ENCODE peak calls at places on chromosome 9, in six cellular contexts. One of them, this sample, is unnamed.

GRCh38 chr9:81620009-81620405 is 69.3 kb downstream of the TLE1 start:
- DNase-seq in activated CD4-positive, alpha-beta T cell treated with anti-CD3 and anti-CD28 coated beads, Interleukin-2, amount 50 U/mL, for 4 hours: no peak
- DNase-seq in kidney tubule cell: no peak
- DNase-seq in AG08395: no peak
- DNase-seq in PC-3: no peak
- DNase-seq in DMS53: no peak
- DNase-seq in this sample: no peak

GRCh38 chr9:36078047-36078446 is 41.3 kb downstream of the RECK start:
- DNase-seq in PC-3: no peak
- DNase-seq in AG08395: no peak
- DNase-seq in activated CD4-positive, alpha-beta T cell treated with anti-CD3 and anti-CD28 coated beads, Interleukin-2, amount 50 U/mL, for 4 hours: no peak
- DNase-seq in DMS53: no peak
- DNase-seq in kidney tubule cell: no peak
- DNase-seq in this sample: no peak

GRCh38 chr9:103789686-103790085 is 304.4 kb upstream of the SMC2 start:
- DNase-seq in kidney tubule cell: peak
- DNase-seq in activated CD4-positive, alpha-beta T cell treated with anti-CD3 and anti-CD28 coated beads, Interleukin-2, amount 50 U/mL, for 4 hours: no peak
- DNase-seq in AG08395: no peak
- DNase-seq in DMS53: peak
- DNase-seq in PC-3: peak
- DNase-seq in this sample: no peak

GRCh38 chr9:87157366-87158031 is 210.2 kb upstream of the GAS1 start:
- DNase-seq in PC-3: no peak
- DNase-seq in DMS53: no peak
- DNase-seq in activated CD4-positive, alpha-beta T cell treated with anti-CD3 and anti-CD28 coated beads, Interleukin-2, amount 50 U/mL, for 4 hours: no peak
- DNase-seq in kidney tubule cell: peak
- DNase-seq in AG08395: no peak
- DNase-seq in this sample: no peak

GRCh38 chr9:131264231-131264630 is 12.1 kb downstream of the FAM78A start:
- DNase-seq in kidney tubule cell: no peak
- DNase-seq in activated CD4-positive, alpha-beta T cell treated with anti-CD3 and anti-CD28 coated beads, Interleukin-2, amount 50 U/mL, for 4 hours: no peak
- DNase-seq in DMS53: no peak
- DNase-seq in PC-3: no peak
- DNase-seq in AG08395: no peak
- DNase-seq in this sample: no peak

GRCh38 chr9:127489471-127490115 is 38.3 kb downstream of the LRSAM1 start:
- DNase-seq in DMS53: no peak
- DNase-seq in kidney tubule cell: no peak
- DNase-seq in PC-3: no peak
- DNase-seq in AG08395: no peak
- DNase-seq in activated CD4-positive, alpha-beta T cell treated with anti-CD3 and anti-CD28 coated beads, Interleukin-2, amount 50 U/mL, for 4 hours: no peak
- DNase-seq in this sample: no peak

GRCh38 chr9:8070779-8071444 is 271.3 kb upstream of the DMAC1 start:
- DNase-seq in activated CD4-positive, alpha-beta T cell treated with anti-CD3 and anti-CD28 coated beads, Interleukin-2, amount 50 U/mL, for 4 hours: no peak
- DNase-seq in kidney tubule cell: no peak
- DNase-seq in PC-3: no peak
- DNase-seq in DMS53: no peak
- DNase-seq in AG08395: no peak
- DNase-seq in this sample: no peak

GRCh38 chr9:17116400-17116837 is 18.4 kb upstream of the CNTLN start:
- DNase-seq in DMS53: peak
- DNase-seq in activated CD4-positive, alpha-beta T cell treated with anti-CD3 and anti-CD28 coated beads, Interleukin-2, amount 50 U/mL, for 4 hours: no peak
- DNase-seq in PC-3: peak
- DNase-seq in kidney tubule cell: peak
- DNase-seq in AG08395: peak
- DNase-seq in this sample: no peak

GRCh38 chr9:92639791-92640271 is 30.1 kb downstream of the IPPK start:
- DNase-seq in kidney tubule cell: no peak
- DNase-seq in PC-3: no peak
- DNase-seq in AG08395: no peak
- DNase-seq in DMS53: no peak
- DNase-seq in activated CD4-positive, alpha-beta T cell treated with anti-CD3 and anti-CD28 coated beads, Interleukin-2, amount 50 U/mL, for 4 hours: no peak
- DNase-seq in this sample: peak

GRCh38 chr9:116233160-116233530 is 79.6 kb downstream of the PAPPA start:
- DNase-seq in activated CD4-positive, alpha-beta T cell treated with anti-CD3 and anti-CD28 coated beads, Interleukin-2, amount 50 U/mL, for 4 hours: no peak
- DNase-seq in kidney tubule cell: peak
- DNase-seq in PC-3: no peak
- DNase-seq in AG08395: no peak
- DNase-seq in DMS53: no peak
- DNase-seq in this sample: no peak

GRCh38 chr9:117278020-117278419 is 136.8 kb downstream of the ASTN2 start:
- DNase-seq in kidney tubule cell: no peak
- DNase-seq in DMS53: no peak
- DNase-seq in AG08395: no peak
- DNase-seq in PC-3: no peak
- DNase-seq in activated CD4-positive, alpha-beta T cell treated with anti-CD3 and anti-CD28 coated beads, Interleukin-2, amount 50 U/mL, for 4 hours: no peak
- DNase-seq in this sample: no peak

GRCh38 chr9:97759611-97760288 is 62.6 kb upstream of the XPA start:
- DNase-seq in DMS53: no peak
- DNase-seq in AG08395: peak
- DNase-seq in kidney tubule cell: no peak
- DNase-seq in PC-3: no peak
- DNase-seq in activated CD4-positive, alpha-beta T cell treated with anti-CD3 and anti-CD28 coated beads, Interleukin-2, amount 50 U/mL, for 4 hours: no peak
- DNase-seq in this sample: no peak

GRCh38 chr9:120303519-120303918 is 276.4 kb downstream of the CDK5RAP2 start:
- DNase-seq in AG08395: no peak
- DNase-seq in activated CD4-positive, alpha-beta T cell treated with anti-CD3 and anti-CD28 coated beads, Interleukin-2, amount 50 U/mL, for 4 hours: no peak
- DNase-seq in DMS53: no peak
- DNase-seq in PC-3: no peak
- DNase-seq in kidney tubule cell: no peak
- DNase-seq in this sample: no peak

GRCh38 chr9:99076483-99077171 is 28.3 kb upstream of the TGFBR1 start:
- DNase-seq in AG08395: no peak
- DNase-seq in activated CD4-positive, alpha-beta T cell treated with anti-CD3 and anti-CD28 coated beads, Interleukin-2, amount 50 U/mL, for 4 hours: no peak
- DNase-seq in DMS53: no peak
- DNase-seq in kidney tubule cell: no peak
- DNase-seq in PC-3: no peak
- DNase-seq in this sample: no peak

This sample was measured in lower lobe of right lung.